ENCODE peak calls at places on chromosomes 4 and X, in seven cellular contexts. V, J, F, H, O, X and R are unnamed samples.

GRCh38 chr4:137359691-137360315 is 172.5 kb downstream of the PCDH18 start:
- DNase-seq in H (no peak), V (no peak), O (peak), F (no peak), X (no peak), J (peak), R (no peak)

GRCh38 chrX:56600141-56600540 is 36.7 kb downstream of the UBQLN2 start:
- DNase-seq in O (peak), X (no peak), F (no peak), H (no peak), V (no peak), J (peak), R (no peak)

GRCh38 chrX:44596277-44596676 is 53.6 kb upstream of the FUNDC1 start:
- DNase-seq in F (no peak), H (no peak), O (no peak), J (no peak), V (no peak), X (no peak), R (no peak)

GRCh38 chr4:105472871-105473339 is 957 bp downstream of the PPA2 start:
- DNase-seq in V (no peak), X (no peak), O (no peak), J (no peak), H (no peak), F (no peak), R (no peak)

GRCh38 chr4:109365944-109366343 is 63.5 kb upstream of the COL25A1 start:
- DNase-seq in J (no peak), F (no peak), O (no peak), X (no peak), H (no peak), V (no peak), R (no peak)

GRCh38 chr4:95549246-95550138 is 719 bp upstream of the UNC5C start:
- DNase-seq in J (peak), V (peak), F (peak), O (peak), X (no peak), H (no peak), R (no peak)

GRCh38 chr4:166279261-166279660 is 406.2 kb downstream of the TLL1 start:
- DNase-seq in O (no peak), H (no peak), V (no peak), J (no peak), F (no peak), X (no peak), R (no peak)

GRCh38 chrX:154010330-154011087 is 9.2 kb downstream of the IRAK1 start:
- DNase-seq in O (no peak), F (no peak), V (peak), J (peak), H (peak), X (no peak), R (no peak)

GRCh38 chrX:64580035-64580434 is 184.8 kb upstream of the MTMR8 start:
- DNase-seq in O (no peak), H (no peak), J (no peak), V (no peak), X (no peak), F (no peak), R (no peak)

GRCh38 chr4:164695650-164696049 is 58.3 kb upstream of the SMIM31 start:
- DNase-seq in J (no peak), H (no peak), O (no peak), V (no peak), X (no peak), F (no peak), R (no peak)

GRCh38 chrX:4682637-4683036 is 969.2 kb upstream of the PRKX start:
- DNase-seq in F (no peak), O (no peak), V (no peak), H (no peak), J (no peak), X (no peak), R (no peak)

GRCh38 chr4:23930750-23931488 is 41.1 kb upstream of the PPARGC1A start:
- DNase-seq in J (peak), O (no peak), V (peak), F (peak), X (no peak), H (peak), R (no peak)

GRCh38 chrX:1475881-1476280 is 23.2 kb upstream of the ASMTL start:
- DNase-seq in H (no peak), O (no peak), F (no peak), V (no peak), J (no peak), X (no peak), R (peak)

GRCh38 chrX:70133303-70134115 is at the start of gene IGBP1:
- DNase-seq in X (peak), F (peak), O (peak), H (peak), V (peak), J (peak), R (peak)

GRCh38 chr4:108762559-108763225 is at the start of gene ETNPPL:
- DNase-seq in J (no peak), F (no peak), V (peak), H (peak), O (no peak), X (no peak), R (peak)

GRCh38 chr4:170109586-170110289 is 20.0 kb upstream of the AADAT start:
- DNase-seq in J (peak), X (no peak), O (peak), H (no peak), V (no peak), F (no peak), R (no peak)

GRCh38 chr4:5084911-5085475 is 33.7 kb downstream of the STK32B start:
- DNase-seq in J (no peak), H (no peak), F (no peak), X (no peak), V (no peak), O (no peak), R (no peak)

GRCh38 chrX:133575501-133575900 is 160.2 kb upstream of the GPC4 start:
- DNase-seq in X (no peak), O (no peak), F (no peak), V (no peak), H (no peak), J (no peak), R (no peak)

GRCh38 chr4:77146426-77147399 is 10.3 kb upstream of the CCNG2 start:
- DNase-seq in J (no peak), F (no peak), X (peak), V (no peak), H (no peak), O (no peak), R (no peak)

GRCh38 chrX:117407449-117408170 is 709.0 kb downstream of the KLHL13 start:
- DNase-seq in J (no peak), X (peak), F (no peak), V (no peak), O (no peak), H (no peak), R (no peak)

GRCh38 chrX:67520671-67521070 is 23.1 kb upstream of the AR start:
- DNase-seq in F (no peak), H (no peak), J (no peak), O (no peak), X (no peak), V (no peak), R (no peak)

GRCh38 chr4:6333301-6334202 is 63.9 kb downstream of the WFS1 start:
- DNase-seq in V (no peak), F (no peak), J (peak), X (no peak), H (no peak), O (peak), R (no peak)

GRCh38 chr4:106624674-106625073 is 256.1 kb upstream of the GIMD1 start:
- DNase-seq in H (no peak), F (no peak), J (no peak), V (no peak), O (no peak), X (no peak), R (no peak)

GRCh38 chrX:2782171-2782570 is 30.3 kb downstream of the XG start:
- DNase-seq in V (no peak), F (no peak), H (no peak), O (no peak), J (no peak), X (no peak), R (no peak)

GRCh38 chr4:1413687-1414479 is 7.6 kb upstream of the NKX1-1 start:
- DNase-seq in F (peak), J (no peak), V (no peak), H (peak), O (no peak), X (no peak), R (no peak)

GRCh38 chr4:6747690-6748068 is 31.7 kb downstream of the BLOC1S4 start:
- DNase-seq in X (peak), O (peak), H (peak), F (no peak), V (no peak), J (no peak), R (no peak)

GRCh38 chr4:82753725-82754410 is 44.7 kb downstream of the SCD5 start:
- DNase-seq in H (no peak), X (no peak), V (no peak), J (peak), O (peak), F (peak), R (no peak)

GRCh38 chr4:47068986-47069385 is 37.6 kb downstream of the GABRB1 start:
- DNase-seq in X (no peak), J (peak), F (no peak), O (peak), V (no peak), H (no peak), R (no peak)

GRCh38 chrX:11105080-11105479 is 6.1 kb upstream of the HCCS start:
- DNase-seq in J (peak), X (no peak), O (peak), F (no peak), H (no peak), V (no peak), R (no peak)

GRCh38 chr4:148116264-148116663 is 325.9 kb downstream of the NR3C2 start:
- DNase-seq in F (no peak), X (no peak), V (no peak), O (peak), J (peak), H (no peak), R (no peak)

GRCh38 chr4:5988086-5988845 is 30.0 kb downstream of the C4orf50 start:
- DNase-seq in H (no peak), F (peak), J (no peak), V (no peak), X (no peak), O (no peak), R (no peak)

GRCh38 chrX:41447897-41448296 is 754 bp downstream of the NYX start:
- DNase-seq in F (no peak), O (no peak), H (no peak), J (no peak), X (no peak), V (no peak), R (no peak)

GRCh38 chr4:99998062-99998880 is 48.2 kb upstream of the H2AZ1 start:
- DNase-seq in F (no peak), X (no peak), O (peak), V (no peak), J (peak), H (no peak), R (no peak)
- TF ChIP-seq CTCF in F (no peak), X (peak), O (peak), V (peak), J (peak), H (no peak), R (no peak)

GRCh38 chr4:187993827-187994226 is 1.7 kb upstream of the ZFP42 start:
- DNase-seq in H (no peak), F (no peak), O (no peak), X (no peak), V (no peak), J (peak), R (no peak)
- TF ChIP-seq CTCF in H (no peak), F (no peak), O (no peak), X (peak), V (no peak), J (peak), R (no peak)

GRCh38 chrX:119482497-119483480 is 14.5 kb downstream of the SLC25A5 start:
- DNase-seq in F (peak), V (peak), O (peak), H (peak), X (peak), J (peak), R (peak)
- TF ChIP-seq CTCF in F (no peak), V (peak), O (peak), H (peak), X (peak), J (peak), R (no peak)

GRCh38 chr4:20509315-20509714 is 190.9 kb upstream of the PACRGL start:
- DNase-seq in J (no peak), X (no peak), F (no peak), O (no peak), H (no peak), V (no peak), R (no peak)
- TF ChIP-seq CTCF in J (no peak), X (no peak), F (no peak), O (no peak), H (no peak), V (no peak), R (no peak)

DNA sequence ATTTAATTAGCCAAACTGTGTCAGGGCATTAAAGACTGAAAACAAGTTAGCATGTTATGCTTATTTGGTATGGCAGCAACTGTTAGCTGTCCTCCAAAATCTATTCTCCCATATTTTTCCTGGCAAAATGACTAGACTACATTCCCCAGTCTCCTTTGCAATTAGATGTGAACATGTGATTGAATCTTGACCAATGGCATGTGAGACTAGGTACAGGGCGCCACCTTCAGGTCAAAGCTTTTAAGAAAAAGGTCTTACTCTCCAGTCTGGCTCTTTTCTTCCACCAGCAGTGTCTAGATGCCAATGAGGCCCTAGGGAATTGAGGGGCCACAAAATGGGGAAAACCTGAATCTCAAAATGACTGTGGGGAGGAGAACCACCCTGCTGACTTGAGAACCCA is 408.2 kb downstream of the SMARCA1 start:
- DNase-seq in F (no peak), X (no peak), O (no peak), J (peak), H (no peak), V (peak), R (no peak)
- TF ChIP-seq CTCF in F (no peak), X (peak), O (no peak), J (no peak), H (no peak), V (peak), R (no peak)

GRCh38 chr4:102387552-102388150 is 42.4 kb upstream of the SLC39A8 start:
- DNase-seq in V (no peak), H (no peak), X (no peak), F (no peak), J (peak), O (peak), R (no peak)
- TF ChIP-seq CTCF in V (no peak), H (no peak), X (no peak), F (no peak), J (no peak), O (peak), R (no peak)

GRCh38 chr4:121112530-121112929 is 40.2 kb upstream of the NDNF start:
- DNase-seq in X (no peak), O (no peak), F (no peak), H (no peak), J (no peak), V (no peak), R (no peak)
- TF ChIP-seq CTCF in X (peak), O (peak), F (no peak), H (peak), J (peak), V (peak), R (no peak)

GRCh38 chr4:31041385-31041784 is 321.2 kb downstream of the PCDH7 start:
- DNase-seq in X (no peak), F (no peak), O (no peak), J (no peak), H (no peak), V (no peak), R (no peak)

GRCh38 chr4:31043382-31044062 is 323.4 kb downstream of the PCDH7 start:
- DNase-seq in J (no peak), X (no peak), F (no peak), O (peak), V (no peak), H (no peak), R (no peak)

GRCh38 chr4:31045151-31045550 is 325.0 kb downstream of the PCDH7 start:
- DNase-seq in H (no peak), V (no peak), O (no peak), F (no peak), J (no peak), X (peak), R (no peak)

GRCh38 chr4:31051151-31051550 is 331.0 kb downstream of the PCDH7 start:
- DNase-seq in J (no peak), H (no peak), X (no peak), V (no peak), O (no peak), F (no peak), R (no peak)

DNA sequence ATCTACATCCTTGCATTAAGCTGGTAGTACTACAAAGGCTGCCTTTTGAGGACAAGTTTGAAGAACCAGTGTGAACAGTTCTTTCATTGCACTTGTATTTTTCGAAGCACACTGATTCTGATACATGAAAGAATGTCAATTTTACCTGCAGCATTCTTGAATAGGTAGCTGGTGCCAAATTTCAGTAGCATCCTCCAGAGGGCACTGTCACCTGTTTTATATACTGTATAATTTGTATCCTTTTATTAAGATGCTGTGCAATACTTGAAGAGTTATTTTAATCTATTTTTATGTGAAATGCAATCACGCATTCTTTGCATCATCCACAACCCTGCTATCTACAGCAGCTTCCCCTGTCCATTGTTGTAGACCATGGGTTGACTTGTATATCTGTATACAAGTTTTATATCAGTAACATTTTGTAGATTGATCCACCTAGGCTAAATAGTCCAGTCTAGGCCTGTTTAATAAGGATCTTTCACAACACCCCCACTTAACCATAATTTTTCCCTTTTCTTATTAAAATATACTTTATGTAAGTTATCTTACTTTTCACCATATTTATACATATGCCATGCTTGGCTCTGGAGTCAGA is 325.7 kb downstream of the PCDH7 start:
- DNase-seq in F (no peak), X (peak), H (no peak), V (peak), O (peak), J (peak), R (no peak)
- TF ChIP-seq CTCF in F (no peak), X (peak), H (no peak), V (peak), O (peak), J (peak), R (no peak)

GRCh38 chr4:134905061-134905460 is 703.5 kb upstream of the PABPC4L start:
- DNase-seq in J (no peak), F (no peak), X (no peak), V (no peak), O (no peak), H (no peak), R (no peak)
- TF ChIP-seq CTCF in J (no peak), F (no peak), X (no peak), V (no peak), O (no peak), H (no peak), R (no peak)